ENCODE peak calls at places on chromosomes 13 and 19, in seven cellular contexts. I is thoracic aorta, B is hepatocyte, Y is tibial nerve, N is GM12864, K is left ventricle myocardium inferior, W is lower leg skin. J is an unnamed sample.

GRCh38 chr19:41694831-41695635 is 7.0 kb upstream of the CEACAM7 start:
- DNase-seq in I (no peak), Y (no peak), K (no peak), W (peak), N (no peak), B (no peak), J (no peak)

GRCh38 chr13:110665491-110666254 is 40.2 kb downstream of the CARS2 start:
- DNase-seq in Y (no peak), I (no peak), K (no peak), B (no peak), N (no peak), W (peak), J (no peak)

GRCh38 chr13:42732073-42732472 is 49.3 kb upstream of the FAM216B start:
- DNase-seq in N (no peak), I (no peak), B (no peak), W (no peak), K (no peak), Y (no peak), J (no peak)

GRCh38 chr13:87677334-87678234 is 6.4 kb downstream of the SLITRK5 start:
- DNase-seq in W (peak), I (no peak), Y (no peak), K (no peak), B (peak), N (no peak), J (no peak)

GRCh38 chr13:109874921-109875454 is 88.6 kb upstream of the IRS2 start:
- DNase-seq in I (no peak), Y (no peak), B (peak), K (no peak), N (no peak), W (no peak), J (peak)

GRCh38 chr19:17601683-17602082 is 46.2 kb downstream of the COLGALT1 start:
- DNase-seq in Y (no peak), K (no peak), B (no peak), W (no peak), I (no peak), N (no peak), J (no peak)

GRCh38 chr13:78265098-78265497 is 338.3 kb downstream of the POU4F1 start:
- DNase-seq in K (no peak), W (no peak), I (no peak), Y (no peak), N (no peak), B (no peak), J (no peak)

GRCh38 chr13:36282818-36283432 is 14.7 kb downstream of the CCDC169 start:
- DNase-seq in N (no peak), Y (no peak), K (no peak), B (peak), I (no peak), W (no peak), J (no peak)

GRCh38 chr19:5123646-5124045 is 154.7 kb downstream of the KDM4B start:
- DNase-seq in I (no peak), B (no peak), N (no peak), K (no peak), W (no peak), Y (no peak), J (no peak)

GRCh38 chr13:78680611-78681010 is 21.7 kb upstream of the OBI1 start:
- DNase-seq in N (no peak), K (no peak), Y (no peak), B (no peak), W (no peak), I (no peak), J (no peak)

GRCh38 chr19:5990289-5990797 is 12.4 kb upstream of the RANBP3 start:
- DNase-seq in K (no peak), N (no peak), I (no peak), W (no peak), B (no peak), Y (no peak), J (no peak)

GRCh38 chr19:3851254-3852176 is 17.3 kb downstream of the ZFR2 start:
- DNase-seq in Y (no peak), K (no peak), B (no peak), W (no peak), I (no peak), N (no peak), J (no peak)

GRCh38 chr19:15285896-15286591 is 46.3 kb downstream of the BRD4 start:
- DNase-seq in B (no peak), W (no peak), N (peak), K (no peak), Y (no peak), I (no peak), J (no peak)

GRCh38 chr19:10946964-10947657 is 13.7 kb upstream of the SMARCA4 start:
- DNase-seq in W (no peak), I (no peak), N (no peak), B (no peak), Y (no peak), K (no peak), J (peak)

GRCh38 chr13:63026285-63026797 is 1610.7 kb upstream of the PCDH20 start:
- DNase-seq in K (no peak), I (no peak), N (no peak), Y (no peak), W (no peak), B (no peak), J (no peak)

GRCh38 chr13:112225429-112226090 is 150.6 kb upstream of the SPACA7 start:
- DNase-seq in I (no peak), N (no peak), W (no peak), K (no peak), B (no peak), Y (no peak), J (no peak)

GRCh38 chr19:42440357-42441046 is 2.2 kb downstream of the CXCL17 start:
- DNase-seq in I (no peak), W (peak), N (no peak), B (peak), Y (peak), K (peak), J (no peak)

GRCh38 chr19:43620061-43621001 is 902 bp upstream of the ZNF428 start:
- DNase-seq in N (no peak), I (peak), K (no peak), W (no peak), B (no peak), Y (no peak), J (no peak)
- H3K4me3 ChIP-seq in N (peak), I (peak), K (peak), W (peak), B (peak), Y (peak), J (peak)

GRCh38 chr19:11963566-11964355 is 1.1 kb upstream of the ZNF763 start:
- DNase-seq in I (peak), K (peak), N (no peak), B (peak), Y (peak), W (peak), J (no peak)
- TF ChIP-seq CTCF in I (peak), K (peak), N (peak), B (peak), Y (peak), W (peak), J (peak)

GRCh38 chr19:35739275-35740107 is 2.8 kb downstream of the IGFLR1 start:
- DNase-seq in W (no peak), I (no peak), N (no peak), K (no peak), Y (no peak), B (no peak), J (no peak)
- H3K4me3 ChIP-seq in W (no peak), I (peak), N (peak), K (peak), Y (peak), B (no peak), J (peak)

GRCh38 chr13:49217962-49218492 is 2.1 kb upstream of the MLNR start:
- DNase-seq in Y (no peak), K (no peak), I (no peak), W (no peak), N (no peak), B (no peak), J (no peak)

GRCh38 chr13:49213997-49214916 is 5.9 kb upstream of the MLNR start:
- DNase-seq in I (no peak), B (no peak), N (no peak), K (no peak), W (no peak), Y (no peak), J (no peak)

GRCh38 chr13:49213539-49213938 is 6.6 kb upstream of the MLNR start:
- DNase-seq in Y (no peak), I (no peak), B (no peak), N (no peak), K (no peak), W (no peak), J (no peak)

GRCh38 chr13:49216334-49216733 is 3.8 kb upstream of the MLNR start:
- DNase-seq in N (no peak), Y (no peak), B (no peak), W (no peak), I (no peak), K (no peak), J (no peak)

GRCh38 chr13:49214917-49215376 is 5.2 kb upstream of the MLNR start:
- DNase-seq in N (peak), B (no peak), I (no peak), K (no peak), Y (no peak), W (no peak), J (no peak)
- TF ChIP-seq CTCF in N (peak), B (no peak), I (no peak), K (no peak), Y (no peak), W (no peak), J (peak)

GRCh38 chr13:30241537-30241936 is 65.8 kb downstream of the KATNAL1 start:
- DNase-seq in W (no peak), Y (no peak), N (peak), I (no peak), K (peak), B (no peak), J (no peak)

GRCh38 chr13:30234763-30235162 is 72.6 kb downstream of the KATNAL1 start:
- DNase-seq in W (no peak), K (no peak), I (no peak), Y (no peak), N (no peak), B (no peak), J (peak)

GRCh38 chr13:30235206-30235605 is 72.1 kb downstream of the KATNAL1 start:
- DNase-seq in N (no peak), B (no peak), K (no peak), W (no peak), I (no peak), Y (no peak), J (no peak)

GRCh38 chr13:30240608-30241007 is 66.7 kb downstream of the KATNAL1 start:
- DNase-seq in N (no peak), W (no peak), I (no peak), B (no peak), Y (no peak), K (no peak), J (no peak)
- H3K4me3 ChIP-seq in N (no peak), W (no peak), I (no peak), B (no peak), Y (no peak), K (no peak), J (no peak)

DNA sequence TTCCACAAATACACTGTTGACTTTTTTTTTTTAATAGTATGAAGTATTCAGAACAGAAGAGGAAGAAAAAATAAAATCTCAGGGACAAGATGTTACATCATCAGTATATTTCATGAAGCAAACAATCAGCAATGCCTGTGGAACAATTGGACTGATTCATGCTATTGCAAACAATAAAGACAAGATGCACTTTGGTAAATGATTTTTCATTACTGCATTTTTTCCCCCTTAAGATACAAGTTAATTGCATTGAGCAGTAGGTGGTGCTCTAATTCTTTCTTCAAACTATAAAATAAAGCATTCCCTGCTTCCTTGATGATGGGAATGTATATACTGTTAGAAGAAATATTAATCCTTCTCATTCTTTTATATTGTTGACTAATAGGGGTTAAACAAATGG is 17.1 kb downstream of the UCHL3 start:
- DNase-seq in W (no peak), N (no peak), K (no peak), I (no peak), Y (no peak), B (peak), J (no peak)
- TF ChIP-seq CTCF in W (no peak), N (peak), K (peak), I (no peak), Y (peak), B (peak), J (peak)

DNA sequence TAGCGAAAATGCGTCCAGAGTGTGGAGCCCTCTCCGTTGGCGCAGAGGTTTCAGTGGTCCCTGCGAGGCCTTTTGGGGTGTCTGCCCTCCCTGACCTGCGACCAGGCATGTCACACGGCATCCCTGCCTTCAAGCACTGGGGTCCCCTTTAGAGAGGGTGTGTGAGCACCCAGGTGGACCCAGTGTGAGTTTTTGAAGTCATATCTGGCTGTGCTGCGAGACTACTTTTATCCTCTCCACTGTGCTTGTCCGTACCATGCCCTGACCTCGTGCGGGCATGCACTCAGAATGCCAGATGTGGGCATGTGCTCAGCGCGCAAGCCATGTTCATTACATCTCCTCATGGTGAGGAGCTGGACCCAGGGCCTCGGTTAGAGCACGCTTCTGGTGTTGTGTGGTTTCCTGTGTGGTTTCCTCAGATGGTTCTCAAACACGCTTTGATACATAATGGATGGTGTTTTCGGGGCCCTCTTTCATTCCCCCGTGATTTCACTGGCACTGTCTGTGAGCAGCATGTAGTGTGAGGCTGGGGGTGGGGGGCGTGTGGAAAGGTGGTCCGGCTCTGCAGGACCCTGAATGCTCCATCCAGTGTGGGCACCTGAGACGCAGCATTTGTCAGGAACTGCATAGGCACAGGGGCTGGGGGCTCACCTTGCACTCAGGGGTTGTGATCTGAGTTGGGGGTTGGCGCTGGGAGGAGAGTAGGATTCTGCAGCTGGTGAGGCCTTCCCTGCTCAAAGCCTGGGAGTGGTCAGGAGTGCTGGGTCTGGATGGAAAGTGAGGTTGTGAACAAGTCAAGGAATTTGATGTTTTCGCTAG is 2.3 kb downstream of the TFDP1 start:
- DNase-seq in N (no peak), B (no peak), K (no peak), W (peak), Y (no peak), I (no peak), J (no peak)
- H3K4me3 ChIP-seq in N (peak), B (no peak), K (no peak), W (no peak), Y (no peak), I (no peak), J (no peak)

DNA sequence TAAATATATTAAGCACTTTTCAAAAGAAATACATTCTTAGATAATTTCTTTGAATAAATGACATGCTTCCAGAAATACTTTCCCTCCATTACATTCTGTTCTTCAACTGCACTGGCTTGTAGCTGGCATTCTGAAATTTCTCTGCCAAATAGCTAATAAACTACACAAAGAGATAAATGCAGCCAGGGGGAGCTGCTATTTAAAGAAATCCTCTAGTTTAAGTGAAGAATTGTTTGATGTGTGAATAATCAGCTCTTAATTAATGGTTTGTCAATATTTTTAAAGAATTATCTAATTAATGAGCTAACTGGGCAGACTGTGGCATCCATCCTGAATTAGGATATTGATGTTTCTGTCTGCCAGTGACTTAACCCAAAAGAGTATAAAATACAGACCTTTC is 30.7 kb downstream of the SLC7A1 start:
- DNase-seq in W (no peak), I (no peak), N (no peak), Y (no peak), B (no peak), K (no peak), J (no peak)
- TF ChIP-seq CTCF in W (no peak), I (no peak), N (no peak), Y (peak), B (peak), K (no peak), J (peak)

DNA sequence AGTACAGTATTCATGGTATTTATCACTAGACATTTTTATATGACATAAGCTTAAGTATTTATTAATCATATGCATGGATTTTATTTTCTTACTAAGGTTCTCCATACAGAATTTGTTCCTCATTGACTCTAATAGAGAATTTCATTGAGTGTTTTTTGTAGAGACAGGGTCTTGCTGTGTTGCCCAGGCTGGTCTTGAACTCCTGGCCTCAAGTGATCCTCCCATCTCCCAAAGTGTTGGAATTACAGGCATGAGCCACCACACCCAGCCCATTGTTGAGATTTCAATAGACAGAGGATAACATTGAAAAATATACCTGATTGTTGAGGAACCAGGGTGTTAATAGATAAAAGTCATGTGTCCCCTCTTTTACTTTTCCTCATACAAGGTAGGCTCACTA is 26.1 kb downstream of the IPO5 start:
- DNase-seq in N (no peak), K (no peak), Y (no peak), W (no peak), I (no peak), B (no peak), J (no peak)
- H3K4me3 ChIP-seq in N (no peak), K (no peak), Y (no peak), W (no peak), I (no peak), B (no peak), J (no peak)